ENCODE peak calls at places on chromosomes 12 and 14, in nine cellular contexts. One of them, this sample, is unnamed.

GRCh38 chr12:92784795-92785562 is 82.2 kb downstream of the PLEKHG7 start:
- DNase-seq in uterus: no peak
- DNase-seq in AG09319: no peak
- DNase-seq in tibial artery: no peak
- DNase-seq in psoas muscle: no peak
- DNase-seq in endothelial cell: peak
- DNase-seq in transverse colon: no peak
- DNase-seq in B cell: peak
- DNase-seq in MCF 10A: peak
- DNase-seq in this sample: no peak

GRCh38 chr12:132904718-132905328 is 17.4 kb upstream of the CHFR start:
- DNase-seq in uterus: peak
- DNase-seq in AG09319: no peak
- DNase-seq in tibial artery: peak
- DNase-seq in psoas muscle: peak
- DNase-seq in endothelial cell: peak
- DNase-seq in transverse colon: peak
- DNase-seq in B cell: peak
- DNase-seq in MCF 10A: no peak
- DNase-seq in this sample: no peak

GRCh38 chr12:68245071-68246021 is 8.1 kb downstream of the IL22 start:
- DNase-seq in uterus: peak
- DNase-seq in AG09319: no peak
- DNase-seq in tibial artery: no peak
- DNase-seq in psoas muscle: no peak
- DNase-seq in endothelial cell: no peak
- DNase-seq in transverse colon: no peak
- DNase-seq in B cell: no peak
- DNase-seq in MCF 10A: no peak
- DNase-seq in this sample: no peak

GRCh38 chr12:127998936-127999467 is 268.0 kb upstream of the TMEM132C start:
- DNase-seq in uterus: no peak
- DNase-seq in AG09319: no peak
- DNase-seq in tibial artery: no peak
- DNase-seq in psoas muscle: no peak
- DNase-seq in endothelial cell: no peak
- DNase-seq in transverse colon: no peak
- DNase-seq in B cell: no peak
- DNase-seq in MCF 10A: no peak
- DNase-seq in this sample: no peak

GRCh38 chr14:88628033-88628432 is 65.2 kb downstream of the ZC3H14 start:
- DNase-seq in uterus: no peak
- DNase-seq in AG09319: no peak
- DNase-seq in tibial artery: no peak
- DNase-seq in psoas muscle: no peak
- DNase-seq in endothelial cell: no peak
- DNase-seq in transverse colon: no peak
- DNase-seq in B cell: no peak
- DNase-seq in MCF 10A: no peak
- DNase-seq in this sample: no peak

GRCh38 chr14:74955229-74955999 is at the start of gene PGF:
- DNase-seq in uterus: peak
- DNase-seq in AG09319: no peak
- DNase-seq in tibial artery: peak
- DNase-seq in psoas muscle: peak
- DNase-seq in endothelial cell: peak
- DNase-seq in transverse colon: peak
- DNase-seq in B cell: peak
- DNase-seq in MCF 10A: peak
- DNase-seq in this sample: no peak

GRCh38 chr14:92625213-92625612 is 111.6 kb downstream of the RIN3 start:
- DNase-seq in uterus: no peak
- DNase-seq in AG09319: peak
- DNase-seq in tibial artery: no peak
- DNase-seq in psoas muscle: no peak
- DNase-seq in endothelial cell: no peak
- DNase-seq in transverse colon: no peak
- DNase-seq in B cell: no peak
- DNase-seq in MCF 10A: peak
- DNase-seq in this sample: peak

GRCh38 chr12:42129595-42130204 is 15.0 kb downstream of the GXYLT1 start:
- DNase-seq in uterus: no peak
- DNase-seq in AG09319: no peak
- DNase-seq in tibial artery: no peak
- DNase-seq in psoas muscle: no peak
- DNase-seq in endothelial cell: peak
- DNase-seq in transverse colon: peak
- DNase-seq in B cell: peak
- DNase-seq in MCF 10A: peak
- DNase-seq in this sample: no peak

GRCh38 chr12:132507656-132508055 is 17.7 kb downstream of the FBRSL1 start:
- DNase-seq in uterus: no peak
- DNase-seq in AG09319: no peak
- DNase-seq in tibial artery: no peak
- DNase-seq in psoas muscle: no peak
- DNase-seq in endothelial cell: no peak
- DNase-seq in transverse colon: no peak
- DNase-seq in B cell: no peak
- DNase-seq in MCF 10A: no peak
- DNase-seq in this sample: no peak

GRCh38 chr12:30106204-30106603 is 322.5 kb upstream of the TMTC1 start:
- DNase-seq in uterus: no peak
- DNase-seq in AG09319: no peak
- DNase-seq in tibial artery: no peak
- DNase-seq in psoas muscle: no peak
- DNase-seq in endothelial cell: peak
- DNase-seq in transverse colon: no peak
- DNase-seq in B cell: no peak
- DNase-seq in MCF 10A: no peak
- DNase-seq in this sample: no peak

GRCh38 chr12:21891763-21892217 is 49.4 kb downstream of the ABCC9 start:
- DNase-seq in uterus: peak
- DNase-seq in AG09319: no peak
- DNase-seq in tibial artery: peak
- DNase-seq in psoas muscle: peak
- DNase-seq in endothelial cell: no peak
- DNase-seq in transverse colon: peak
- DNase-seq in B cell: no peak
- DNase-seq in MCF 10A: no peak
- DNase-seq in this sample: no peak

GRCh38 chr12:75558262-75558661 is 46.9 kb upstream of the KRR1 start:
- DNase-seq in uterus: no peak
- DNase-seq in AG09319: no peak
- DNase-seq in tibial artery: no peak
- DNase-seq in psoas muscle: no peak
- DNase-seq in endothelial cell: no peak
- DNase-seq in transverse colon: no peak
- DNase-seq in B cell: no peak
- DNase-seq in MCF 10A: no peak
- DNase-seq in this sample: no peak

GRCh38 chr12:75561921-75562320 is 50.5 kb upstream of the KRR1 start:
- DNase-seq in uterus: no peak
- DNase-seq in AG09319: no peak
- DNase-seq in tibial artery: no peak
- DNase-seq in psoas muscle: no peak
- DNase-seq in endothelial cell: no peak
- DNase-seq in transverse colon: no peak
- DNase-seq in B cell: no peak
- DNase-seq in MCF 10A: no peak
- DNase-seq in this sample: no peak

GRCh38 chr12:75556306-75556899 is 45.0 kb upstream of the KRR1 start:
- DNase-seq in uterus: no peak
- DNase-seq in AG09319: no peak
- DNase-seq in tibial artery: no peak
- DNase-seq in psoas muscle: no peak
- DNase-seq in endothelial cell: no peak
- DNase-seq in transverse colon: no peak
- DNase-seq in B cell: no peak
- DNase-seq in MCF 10A: peak
- DNase-seq in this sample: peak

GRCh38 chr12:75563351-75563750 is 51.9 kb upstream of the KRR1 start:
- DNase-seq in uterus: no peak
- DNase-seq in AG09319: no peak
- DNase-seq in tibial artery: no peak
- DNase-seq in psoas muscle: no peak
- DNase-seq in endothelial cell: no peak
- DNase-seq in transverse colon: no peak
- DNase-seq in B cell: no peak
- DNase-seq in MCF 10A: no peak
- DNase-seq in this sample: no peak

GRCh38 chr12:75560167-75560566 is 48.8 kb upstream of the KRR1 start:
- DNase-seq in uterus: no peak
- DNase-seq in AG09319: no peak
- DNase-seq in tibial artery: no peak
- DNase-seq in psoas muscle: no peak
- DNase-seq in endothelial cell: no peak
- DNase-seq in transverse colon: no peak
- DNase-seq in B cell: no peak
- DNase-seq in MCF 10A: peak
- DNase-seq in this sample: peak
- TF ChIP-seq CTCF in uterus: peak
- TF ChIP-seq CTCF in AG09319: peak
- TF ChIP-seq CTCF in tibial artery: peak
- TF ChIP-seq CTCF in psoas muscle: peak
- TF ChIP-seq CTCF in endothelial cell: no peak
- TF ChIP-seq CTCF in transverse colon: no peak
- TF ChIP-seq CTCF in B cell: no peak
- TF ChIP-seq CTCF in MCF 10A: peak
- TF ChIP-seq CTCF in this sample: peak

GRCh38 chr12:45547132-45547531 is 182.4 kb upstream of the ARID2 start:
- DNase-seq in uterus: no peak
- DNase-seq in AG09319: no peak
- DNase-seq in tibial artery: no peak
- DNase-seq in psoas muscle: no peak
- DNase-seq in endothelial cell: no peak
- DNase-seq in transverse colon: no peak
- DNase-seq in B cell: no peak
- DNase-seq in MCF 10A: no peak
- DNase-seq in this sample: no peak

GRCh38 chr12:45543887-45544286 is 185.6 kb upstream of the ARID2 start:
- DNase-seq in uterus: no peak
- DNase-seq in AG09319: peak
- DNase-seq in tibial artery: no peak
- DNase-seq in psoas muscle: no peak
- DNase-seq in endothelial cell: peak
- DNase-seq in transverse colon: peak
- DNase-seq in B cell: peak
- DNase-seq in MCF 10A: peak
- DNase-seq in this sample: peak

GRCh38 chr12:45549503-45549902 is 180.0 kb upstream of the ARID2 start:
- DNase-seq in uterus: no peak
- DNase-seq in AG09319: no peak
- DNase-seq in tibial artery: no peak
- DNase-seq in psoas muscle: no peak
- DNase-seq in endothelial cell: no peak
- DNase-seq in transverse colon: no peak
- DNase-seq in B cell: no peak
- DNase-seq in MCF 10A: no peak
- DNase-seq in this sample: no peak

GRCh38 chr12:45546545-45546944 is 183.0 kb upstream of the ARID2 start:
- DNase-seq in uterus: no peak
- DNase-seq in AG09319: no peak
- DNase-seq in tibial artery: no peak
- DNase-seq in psoas muscle: no peak
- DNase-seq in endothelial cell: no peak
- DNase-seq in transverse colon: no peak
- DNase-seq in B cell: no peak
- DNase-seq in MCF 10A: no peak
- DNase-seq in this sample: no peak

DNA sequence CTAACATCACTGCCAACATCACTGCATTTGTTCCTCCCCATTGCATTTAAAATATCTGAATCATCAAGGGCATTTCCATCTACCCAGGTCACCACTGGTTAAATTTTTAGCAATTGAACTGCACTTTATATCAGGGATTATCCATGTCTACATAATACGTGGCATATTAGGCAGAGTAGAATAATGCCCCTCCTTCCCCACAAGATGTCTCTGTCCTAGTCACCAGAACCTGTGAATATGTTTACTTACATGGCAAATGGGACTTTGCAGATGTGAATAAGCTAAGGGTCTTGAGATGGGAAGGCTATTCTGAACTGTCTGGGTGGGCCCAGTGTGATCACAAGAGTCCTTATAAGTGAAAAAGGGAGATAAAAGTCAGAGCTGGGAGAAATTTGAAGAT is 181.7 kb upstream of the ARID2 start:
- DNase-seq in uterus: no peak
- DNase-seq in AG09319: no peak
- DNase-seq in tibial artery: no peak
- DNase-seq in psoas muscle: no peak
- DNase-seq in endothelial cell: no peak
- DNase-seq in transverse colon: no peak
- DNase-seq in B cell: no peak
- DNase-seq in MCF 10A: no peak
- DNase-seq in this sample: no peak
- TF ChIP-seq CTCF in uterus: no peak
- TF ChIP-seq CTCF in AG09319: no peak
- TF ChIP-seq CTCF in tibial artery: no peak
- TF ChIP-seq CTCF in psoas muscle: no peak
- TF ChIP-seq CTCF in endothelial cell: no peak
- TF ChIP-seq CTCF in transverse colon: no peak
- TF ChIP-seq CTCF in B cell: no peak
- TF ChIP-seq CTCF in MCF 10A: no peak
- TF ChIP-seq CTCF in this sample: no peak

GRCh38 chr12:59446156-59446555 is 149.7 kb upstream of the SLC16A7 start:
- DNase-seq in uterus: no peak
- DNase-seq in AG09319: no peak
- DNase-seq in tibial artery: no peak
- DNase-seq in psoas muscle: no peak
- DNase-seq in endothelial cell: no peak
- DNase-seq in transverse colon: no peak
- DNase-seq in B cell: no peak
- DNase-seq in MCF 10A: no peak
- DNase-seq in this sample: no peak

DNA sequence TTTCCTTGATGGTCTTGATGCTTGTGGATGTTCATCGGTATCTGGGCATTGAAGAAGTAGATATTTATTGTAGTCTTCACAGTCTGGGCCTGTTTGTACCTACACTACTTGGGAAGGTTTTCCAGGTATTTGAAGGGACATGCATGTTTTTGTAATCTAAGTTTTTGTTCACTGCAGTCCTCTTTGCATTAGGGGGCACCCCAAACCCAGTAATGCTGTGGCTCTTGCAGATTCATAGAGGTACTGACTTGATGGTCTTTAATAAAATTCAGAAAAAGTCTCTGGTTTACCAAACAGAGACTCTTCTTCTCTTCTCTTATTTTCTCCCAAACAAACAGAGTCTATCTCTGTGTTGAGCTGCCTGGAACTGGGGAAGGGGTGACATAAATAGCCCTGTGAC is 150.9 kb upstream of the SLC16A7 start:
- DNase-seq in uterus: no peak
- DNase-seq in AG09319: no peak
- DNase-seq in tibial artery: no peak
- DNase-seq in psoas muscle: no peak
- DNase-seq in endothelial cell: no peak
- DNase-seq in transverse colon: no peak
- DNase-seq in B cell: peak
- DNase-seq in MCF 10A: peak
- DNase-seq in this sample: no peak
- TF ChIP-seq CTCF in uterus: no peak
- TF ChIP-seq CTCF in AG09319: peak
- TF ChIP-seq CTCF in tibial artery: no peak
- TF ChIP-seq CTCF in psoas muscle: no peak
- TF ChIP-seq CTCF in endothelial cell: no peak
- TF ChIP-seq CTCF in transverse colon: no peak
- TF ChIP-seq CTCF in B cell: peak
- TF ChIP-seq CTCF in MCF 10A: peak
- TF ChIP-seq CTCF in this sample: peak

GRCh38 chr12:94649349-94650142 is 811 bp downstream of the TMCC3 start:
- DNase-seq in uterus: peak
- DNase-seq in AG09319: no peak
- DNase-seq in tibial artery: peak
- DNase-seq in psoas muscle: peak
- DNase-seq in endothelial cell: peak
- DNase-seq in transverse colon: peak
- DNase-seq in B cell: peak
- DNase-seq in MCF 10A: peak
- DNase-seq in this sample: no peak
- TF ChIP-seq CTCF in uterus: peak
- TF ChIP-seq CTCF in AG09319: no peak
- TF ChIP-seq CTCF in tibial artery: peak
- TF ChIP-seq CTCF in psoas muscle: peak
- TF ChIP-seq CTCF in endothelial cell: no peak
- TF ChIP-seq CTCF in transverse colon: peak
- TF ChIP-seq CTCF in B cell: peak
- TF ChIP-seq CTCF in MCF 10A: peak
- TF ChIP-seq CTCF in this sample: no peak